ENCODE peak calls at places on chromosomes 4 and X, in nine cellular contexts. One of them, this sample, is unnamed.

GRCh38 chrX:119155416-119156035 is 27.9 kb upstream of the KIAA1210 start:
- DNase-seq in endodermal cell: no peak
- DNase-seq in fibroblast of lung: peak; percentile 5
- DNase-seq in choroid plexus epithelial cell: no peak
- DNase-seq in dorsolateral prefrontal cortex: no peak
- DNase-seq in foreskin fibroblast: peak; percentile 23
- DNase-seq in breast epithelium: no peak
- DNase-seq in psoas muscle: no peak
- DNase-seq in tibial artery: no peak
- DNase-seq in this sample: no peak

GRCh38 chr4:139921551-139922184 is 232.3 kb downstream of the MAML3 start:
- DNase-seq in tibial artery: no peak
- DNase-seq in fibroblast of lung: no peak
- DNase-seq in breast epithelium: no peak
- DNase-seq in foreskin fibroblast: no peak
- DNase-seq in dorsolateral prefrontal cortex: no peak
- DNase-seq in choroid plexus epithelial cell: no peak
- DNase-seq in endodermal cell: peak; percentile 55
- DNase-seq in psoas muscle: no peak
- DNase-seq in this sample: no peak

GRCh38 chr4:38605794-38606586 is 58.0 kb upstream of the KLF3 start:
- DNase-seq in breast epithelium: no peak
- DNase-seq in dorsolateral prefrontal cortex: no peak
- DNase-seq in tibial artery: no peak
- DNase-seq in fibroblast of lung: peak; percentile 33
- DNase-seq in choroid plexus epithelial cell: no peak
- DNase-seq in foreskin fibroblast: no peak
- DNase-seq in psoas muscle: no peak
- DNase-seq in endodermal cell: no peak
- DNase-seq in this sample: no peak

GRCh38 chr4:173424899-173425805 is 26.2 kb upstream of the SCRG1 start:
- DNase-seq in psoas muscle: no peak
- DNase-seq in choroid plexus epithelial cell: peak; percentile 73
- DNase-seq in tibial artery: no peak
- DNase-seq in foreskin fibroblast: peak; percentile 74
- DNase-seq in breast epithelium: no peak
- DNase-seq in dorsolateral prefrontal cortex: no peak
- DNase-seq in endodermal cell: no peak
- DNase-seq in fibroblast of lung: peak; percentile 67
- DNase-seq in this sample: no peak

GRCh38 chr4:141957416-141957815 is 321.0 kb downstream of the IL15 start:
- DNase-seq in breast epithelium: no peak
- DNase-seq in tibial artery: no peak
- DNase-seq in fibroblast of lung: no peak
- DNase-seq in dorsolateral prefrontal cortex: no peak
- DNase-seq in endodermal cell: no peak
- DNase-seq in psoas muscle: no peak
- DNase-seq in foreskin fibroblast: no peak
- DNase-seq in choroid plexus epithelial cell: no peak
- DNase-seq in this sample: no peak

GRCh38 chr4:15325987-15326386 is 101.8 kb upstream of the C1QTNF7 start:
- DNase-seq in foreskin fibroblast: no peak
- DNase-seq in choroid plexus epithelial cell: no peak
- DNase-seq in fibroblast of lung: no peak
- DNase-seq in psoas muscle: no peak
- DNase-seq in breast epithelium: no peak
- DNase-seq in dorsolateral prefrontal cortex: no peak
- DNase-seq in tibial artery: no peak
- DNase-seq in endodermal cell: no peak
- DNase-seq in this sample: no peak

GRCh38 chrX:40245411-40246140 is 147.8 kb upstream of the BCOR start:
- DNase-seq in fibroblast of lung: peak; percentile 58
- DNase-seq in endodermal cell: no peak
- DNase-seq in psoas muscle: peak; percentile 67
- DNase-seq in dorsolateral prefrontal cortex: no peak
- DNase-seq in foreskin fibroblast: no peak
- DNase-seq in tibial artery: no peak
- DNase-seq in breast epithelium: no peak
- DNase-seq in choroid plexus epithelial cell: peak; percentile 90
- DNase-seq in this sample: no peak

GRCh38 chr4:24557036-24558022 is 27.0 kb downstream of the DHX15 start:
- DNase-seq in choroid plexus epithelial cell: peak; percentile 53
- DNase-seq in dorsolateral prefrontal cortex: no peak
- DNase-seq in foreskin fibroblast: no peak
- DNase-seq in endodermal cell: no peak
- DNase-seq in fibroblast of lung: peak; percentile 73
- DNase-seq in psoas muscle: no peak
- DNase-seq in breast epithelium: no peak
- DNase-seq in tibial artery: no peak
- DNase-seq in this sample: no peak

GRCh38 chrX:69022430-69022829 is 142.8 kb downstream of the PJA1 start:
- DNase-seq in breast epithelium: no peak
- DNase-seq in dorsolateral prefrontal cortex: no peak
- DNase-seq in choroid plexus epithelial cell: no peak
- DNase-seq in psoas muscle: no peak
- DNase-seq in tibial artery: no peak
- DNase-seq in endodermal cell: peak; percentile 13
- DNase-seq in fibroblast of lung: no peak
- DNase-seq in foreskin fibroblast: no peak
- DNase-seq in this sample: no peak

GRCh38 chr4:75306496-75306895 is 207.7 kb downstream of the RCHY1 start:
- DNase-seq in psoas muscle: no peak
- DNase-seq in foreskin fibroblast: no peak
- DNase-seq in fibroblast of lung: no peak
- DNase-seq in breast epithelium: no peak
- DNase-seq in dorsolateral prefrontal cortex: no peak
- DNase-seq in tibial artery: no peak
- DNase-seq in endodermal cell: no peak
- DNase-seq in choroid plexus epithelial cell: no peak
- DNase-seq in this sample: no peak

GRCh38 chr4:146107587-146107986 is 67.9 kb upstream of the LSM6 start:
- DNase-seq in dorsolateral prefrontal cortex: no peak
- DNase-seq in breast epithelium: no peak
- DNase-seq in choroid plexus epithelial cell: no peak
- DNase-seq in endodermal cell: no peak
- DNase-seq in foreskin fibroblast: no peak
- DNase-seq in tibial artery: no peak
- DNase-seq in fibroblast of lung: no peak
- DNase-seq in psoas muscle: no peak
- DNase-seq in this sample: no peak

GRCh38 chr4:128551280-128551679 is 258.2 kb upstream of the JADE1 start:
- DNase-seq in tibial artery: no peak
- DNase-seq in foreskin fibroblast: no peak
- DNase-seq in choroid plexus epithelial cell: no peak
- DNase-seq in psoas muscle: no peak
- DNase-seq in fibroblast of lung: no peak
- DNase-seq in breast epithelium: no peak
- DNase-seq in endodermal cell: no peak
- DNase-seq in dorsolateral prefrontal cortex: no peak
- DNase-seq in this sample: no peak

GRCh38 chr4:37780444-37781133 is 45.9 kb upstream of the PGM2 start:
- DNase-seq in breast epithelium: no peak
- DNase-seq in endodermal cell: no peak
- DNase-seq in fibroblast of lung: peak; percentile 22
- DNase-seq in tibial artery: no peak
- DNase-seq in foreskin fibroblast: no peak
- DNase-seq in dorsolateral prefrontal cortex: no peak
- DNase-seq in psoas muscle: no peak
- DNase-seq in choroid plexus epithelial cell: peak; percentile 72
- DNase-seq in this sample: peak; percentile 82

GRCh38 chrX:49186125-49187027 is at the start of gene PRICKLE3:
- DNase-seq in dorsolateral prefrontal cortex: no peak
- DNase-seq in fibroblast of lung: peak; percentile 57
- DNase-seq in tibial artery: peak; percentile 92
- DNase-seq in foreskin fibroblast: peak; percentile 60
- DNase-seq in breast epithelium: peak; percentile 61
- DNase-seq in psoas muscle: peak; percentile 91
- DNase-seq in endodermal cell: peak; percentile 93
- DNase-seq in choroid plexus epithelial cell: peak; percentile 44
- DNase-seq in this sample: peak; percentile 80

GRCh38 chr4:151921811-151922210 is 161.0 kb upstream of the GATB start:
- DNase-seq in psoas muscle: no peak
- DNase-seq in foreskin fibroblast: peak; percentile 64
- DNase-seq in dorsolateral prefrontal cortex: no peak
- DNase-seq in tibial artery: no peak
- DNase-seq in endodermal cell: no peak
- DNase-seq in breast epithelium: no peak
- DNase-seq in fibroblast of lung: no peak
- DNase-seq in choroid plexus epithelial cell: peak; percentile 4
- DNase-seq in this sample: no peak

GRCh38 chr4:186551849-186552248 is 3.5 kb downstream of the MTNR1A start:
- DNase-seq in psoas muscle: no peak
- DNase-seq in breast epithelium: no peak
- DNase-seq in tibial artery: no peak
- DNase-seq in fibroblast of lung: no peak
- DNase-seq in choroid plexus epithelial cell: no peak
- DNase-seq in dorsolateral prefrontal cortex: no peak
- DNase-seq in endodermal cell: no peak
- DNase-seq in foreskin fibroblast: no peak
- DNase-seq in this sample: no peak

GRCh38 chrX:48956728-48957414 is 536 bp downstream of the OTUD5 start:
- DNase-seq in breast epithelium: no peak
- DNase-seq in fibroblast of lung: no peak
- DNase-seq in psoas muscle: peak; percentile 58
- DNase-seq in endodermal cell: no peak
- DNase-seq in choroid plexus epithelial cell: no peak
- DNase-seq in dorsolateral prefrontal cortex: no peak
- DNase-seq in foreskin fibroblast: no peak
- DNase-seq in tibial artery: peak; percentile 68
- DNase-seq in this sample: peak; percentile 72

GRCh38 chr4:3673176-3673575 is 93.0 kb upstream of the ADRA2C start:
- DNase-seq in psoas muscle: peak; percentile 5
- DNase-seq in dorsolateral prefrontal cortex: peak; percentile 9
- DNase-seq in endodermal cell: no peak
- DNase-seq in fibroblast of lung: no peak
- DNase-seq in choroid plexus epithelial cell: no peak
- DNase-seq in breast epithelium: no peak
- DNase-seq in foreskin fibroblast: no peak
- DNase-seq in tibial artery: no peak
- DNase-seq in this sample: no peak

GRCh38 chr4:110621328-110621812 is 1.5 kb downstream of the PITX2 start:
- DNase-seq in psoas muscle: peak; percentile 72
- DNase-seq in choroid plexus epithelial cell: no peak
- DNase-seq in fibroblast of lung: no peak
- DNase-seq in tibial artery: no peak
- DNase-seq in endodermal cell: no peak
- DNase-seq in foreskin fibroblast: no peak
- DNase-seq in dorsolateral prefrontal cortex: no peak
- DNase-seq in breast epithelium: no peak
- DNase-seq in this sample: no peak
- H3K4me3 ChIP-seq in psoas muscle: peak overlapping the region; percentile 75
- H3K4me3 ChIP-seq in choroid plexus epithelial cell: no peak overlapping the region
- H3K4me3 ChIP-seq in fibroblast of lung: no peak overlapping the region
- H3K4me3 ChIP-seq in tibial artery: no peak overlapping the region
- H3K4me3 ChIP-seq in endodermal cell: peak overlapping the region; percentile 90
- H3K4me3 ChIP-seq in foreskin fibroblast: peak overlapping the region; percentile 73
- H3K4me3 ChIP-seq in dorsolateral prefrontal cortex: no peak overlapping the region
- H3K4me3 ChIP-seq in breast epithelium: peak overlapping the region; percentile 70
- H3K4me3 ChIP-seq in this sample: peak overlapping the region; percentile 19

DNA sequence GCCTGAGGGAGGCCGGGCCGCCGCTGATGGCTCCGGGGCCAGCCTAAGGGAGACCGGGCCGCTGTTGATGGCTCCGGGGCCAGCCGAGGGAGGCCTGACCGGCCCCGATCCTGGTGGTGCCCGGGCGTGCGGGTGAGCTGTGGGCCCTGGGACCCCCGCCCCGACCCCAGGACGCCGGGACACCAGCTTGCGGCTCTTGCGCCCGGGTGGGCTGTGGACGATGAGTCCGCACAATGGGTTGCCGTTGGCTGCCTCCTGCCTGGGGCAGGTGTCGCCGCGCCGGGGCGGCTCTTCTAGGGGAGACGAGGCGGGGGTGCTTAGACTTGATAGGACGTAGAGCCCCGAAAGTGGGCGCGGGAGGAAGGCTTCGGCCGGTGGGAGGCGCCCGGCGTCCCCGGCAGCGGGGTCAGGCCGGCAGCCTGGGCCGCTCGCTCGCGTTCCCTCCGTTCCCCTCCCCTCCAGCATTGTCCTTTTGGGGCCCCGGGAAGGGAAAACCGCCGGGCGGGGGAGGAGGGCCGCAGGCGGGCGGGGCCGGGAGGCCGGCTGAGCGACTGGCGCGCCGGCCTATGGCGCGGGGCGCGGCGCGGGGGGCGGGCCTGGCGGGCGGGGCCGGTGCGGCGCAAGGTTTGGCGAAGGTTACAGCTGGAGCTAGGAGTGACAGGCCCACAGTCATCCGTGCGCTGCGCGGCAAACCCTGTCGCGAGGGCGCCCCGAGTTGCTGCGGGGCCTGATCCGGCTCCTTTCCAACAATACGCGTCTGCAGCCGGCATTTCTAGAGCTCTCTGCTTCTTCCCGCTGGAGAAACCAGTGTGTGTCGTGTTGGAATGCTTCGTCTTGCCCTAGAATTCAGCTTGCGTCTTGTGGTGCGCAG is 819 bp downstream of the KIAA0232 start:
- DNase-seq in dorsolateral prefrontal cortex: peak; percentile 90
- DNase-seq in choroid plexus epithelial cell: peak; percentile 87
- DNase-seq in endodermal cell: peak; percentile 95
- DNase-seq in tibial artery: peak; percentile 96
- DNase-seq in psoas muscle: peak; percentile 95
- DNase-seq in foreskin fibroblast: peak; percentile 87
- DNase-seq in fibroblast of lung: peak; percentile 90
- DNase-seq in breast epithelium: peak; percentile 85
- DNase-seq in this sample: peak; percentile 93
- TF ChIP-seq CTCF in dorsolateral prefrontal cortex: peak; percentile 36
- TF ChIP-seq CTCF in choroid plexus epithelial cell: no peak
- TF ChIP-seq CTCF in endodermal cell: peak; percentile 40
- TF ChIP-seq CTCF in tibial artery: no peak
- TF ChIP-seq CTCF in psoas muscle: no peak
- TF ChIP-seq CTCF in foreskin fibroblast: peak; percentile 8
- TF ChIP-seq CTCF in fibroblast of lung: peak; percentile 14
- TF ChIP-seq CTCF in breast epithelium: no peak
- TF ChIP-seq CTCF in this sample: no peak

GRCh38 chrX:36986231-36986630 is 21.9 kb upstream of the FAM47C start:
- DNase-seq in dorsolateral prefrontal cortex: no peak
- DNase-seq in breast epithelium: no peak
- DNase-seq in tibial artery: no peak
- DNase-seq in fibroblast of lung: no peak
- DNase-seq in foreskin fibroblast: no peak
- DNase-seq in psoas muscle: no peak
- DNase-seq in endodermal cell: peak; percentile 60
- DNase-seq in choroid plexus epithelial cell: no peak
- DNase-seq in this sample: no peak
- H3K4me3 ChIP-seq in dorsolateral prefrontal cortex: peak overlapping the region; percentile 13
- H3K4me3 ChIP-seq in breast epithelium: peak overlapping the region; percentile 1
- H3K4me3 ChIP-seq in tibial artery: peak overlapping the region; percentile 28
- H3K4me3 ChIP-seq in fibroblast of lung: no peak overlapping the region
- H3K4me3 ChIP-seq in foreskin fibroblast: no peak overlapping the region
- H3K4me3 ChIP-seq in psoas muscle: peak overlapping the region; percentile 34
- H3K4me3 ChIP-seq in endodermal cell: no peak overlapping the region
- H3K4me3 ChIP-seq in choroid plexus epithelial cell: no peak overlapping the region
- H3K4me3 ChIP-seq in this sample: no peak overlapping the region

DNA sequence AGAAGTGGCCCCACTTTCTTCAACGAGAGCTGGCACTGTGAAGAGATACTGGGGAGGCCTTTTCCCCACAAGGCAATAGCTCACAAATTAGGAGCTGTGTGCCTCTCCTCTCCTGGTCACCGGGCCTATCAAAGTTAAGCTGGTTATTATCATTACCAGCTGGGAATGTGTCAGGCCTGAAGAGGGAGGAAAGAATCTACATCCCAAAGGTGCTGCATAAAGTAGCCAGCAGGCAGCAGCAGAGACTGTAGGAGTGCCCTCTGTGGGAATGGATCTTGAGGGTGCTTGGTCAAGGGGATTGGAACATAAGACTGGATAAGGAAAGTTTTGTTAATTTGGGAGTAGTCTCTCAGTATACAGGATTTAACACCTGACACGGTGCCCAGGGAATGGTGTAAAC is 9.1 kb upstream of the TMPRSS11D start:
- DNase-seq in psoas muscle: no peak
- DNase-seq in choroid plexus epithelial cell: no peak
- DNase-seq in tibial artery: no peak
- DNase-seq in foreskin fibroblast: no peak
- DNase-seq in breast epithelium: no peak
- DNase-seq in fibroblast of lung: no peak
- DNase-seq in dorsolateral prefrontal cortex: no peak
- DNase-seq in endodermal cell: peak; percentile 80
- DNase-seq in this sample: no peak
- TF ChIP-seq CTCF in psoas muscle: no peak
- TF ChIP-seq CTCF in choroid plexus epithelial cell: peak; percentile 19
- TF ChIP-seq CTCF in tibial artery: no peak
- TF ChIP-seq CTCF in foreskin fibroblast: peak; percentile 38
- TF ChIP-seq CTCF in breast epithelium: no peak
- TF ChIP-seq CTCF in fibroblast of lung: no peak
- TF ChIP-seq CTCF in dorsolateral prefrontal cortex: no peak
- TF ChIP-seq CTCF in endodermal cell: peak; percentile 75
- TF ChIP-seq CTCF in this sample: no peak